ENCODE peak calls at places on chromosome 1, in ten cellular contexts. A is neuronal stem cell; V is endothelial cell; U is stimulated activated CD8-positive, alpha-beta memory T cell treated with anti-CD3 and anti-CD28 coated beads, Interleukin-7, amount 100 ng/mL, for 48 hours; W is GM04504; Y is WTC11; L is H7; K is coronary artery; P is effector memory CD4-positive, alpha-beta T cell; F is AG09309. J is an unnamed sample.

GRCh38 chr1:168892945-168893344 is 163.9 kb upstream of the DPT start:
- DNase-seq in A (no peak), V (no peak), L (no peak), K (no peak), W (no peak), U (no peak), Y (no peak), P (no peak), F (no peak), J (no peak)

GRCh38 chr1:16386454-16387113 is 19.5 kb downstream of the SZRD1 start:
- DNase-seq in L (no peak), W (peak), K (no peak), V (no peak), P (no peak), Y (no peak), U (no peak), F (peak), A (no peak), J (no peak)

GRCh38 chr1:240254778-240255291 is 163.2 kb downstream of the FMN2 start:
- DNase-seq in U (no peak), V (no peak), A (no peak), Y (peak), W (no peak), F (no peak), P (no peak), K (no peak), L (peak), J (no peak)

GRCh38 chr1:89298461-89298860 is 25.8 kb upstream of the GBP5 start:
- DNase-seq in F (no peak), L (no peak), Y (no peak), U (no peak), A (no peak), P (no peak), K (no peak), V (no peak), W (no peak), J (no peak)

GRCh38 chr1:199551967-199552565 is 475.4 kb upstream of the NR5A2 start:
- DNase-seq in F (peak), L (peak), W (peak), V (peak), Y (peak), K (no peak), P (no peak), A (peak), U (no peak), J (no peak)

GRCh38 chr1:167819849-167820683 is 93.9 kb downstream of the ADCY10 start:
- DNase-seq in L (peak), V (peak), U (no peak), P (no peak), K (peak), A (peak), F (peak), W (peak), Y (peak), J (peak)

GRCh38 chr1:3237994-3238704 is 169.1 kb downstream of the PRDM16 start:
- DNase-seq in W (no peak), L (no peak), Y (no peak), A (no peak), K (no peak), F (no peak), P (no peak), U (no peak), V (no peak), J (peak)

GRCh38 chr1:53942149-53942957 is 3.1 kb downstream of the IFT25 start:
- DNase-seq in K (no peak), U (no peak), L (no peak), P (no peak), Y (no peak), A (no peak), F (no peak), V (no peak), W (no peak), J (no peak)

GRCh38 chr1:62117416-62117815 is 77.2 kb upstream of the L1TD1 start:
- DNase-seq in V (no peak), K (no peak), A (no peak), F (no peak), L (no peak), P (no peak), U (no peak), W (peak), Y (no peak), J (no peak)

GRCh38 chr1:162305969-162306368 is 70.7 kb downstream of the SPATA46 start:
- DNase-seq in Y (no peak), P (no peak), L (no peak), F (no peak), W (no peak), K (no peak), V (no peak), U (no peak), A (no peak), J (no peak)

GRCh38 chr1:44808938-44809917 is 905 bp downstream of the BTBD19 start:
- DNase-seq in W (no peak), K (peak), V (no peak), Y (no peak), L (peak), F (no peak), U (peak), A (no peak), P (peak), J (peak)

GRCh38 chr1:16076003-16076870 is 2.8 kb upstream of the FAM131C start:
- DNase-seq in V (no peak), L (no peak), F (peak), A (no peak), K (no peak), W (peak), U (no peak), P (no peak), Y (no peak), J (no peak)

GRCh38 chr1:26284597-26285351 is 4.9 kb downstream of the SH3BGRL3 start:
- DNase-seq in P (peak), Y (peak), V (peak), U (peak), A (no peak), F (no peak), K (peak), L (peak), W (peak), J (peak)

GRCh38 chr1:8194481-8195227 is 123.3 kb upstream of the SLC45A1 start:
- DNase-seq in K (no peak), U (no peak), Y (no peak), W (no peak), L (no peak), P (no peak), F (no peak), A (no peak), V (no peak), J (no peak)